ENCODE peak calls at places on chromosomes 13 and 19, in four cellular contexts. J is SK-N-SH, L is HepG2, Z is GM12878. A is an unnamed sample.

GRCh38 chr13:64551755-64552154 is 2678.4 kb downstream of the PCDH9 start:
- DNase-seq in J (no peak), Z (no peak), L (no peak), A (peak)

GRCh38 chr13:46341112-46341711 is 45.8 kb downstream of the RUBCNL start:
- DNase-seq in L (no peak), J (no peak), Z (peak), A (no peak)

GRCh38 chr19:53824134-53824611 is at the start of gene NLRP12:
- DNase-seq in J (no peak), L (no peak), Z (no peak), A (no peak)

GRCh38 chr19:10115392-10116084 is 4.0 kb downstream of the P2RY11 start:
- DNase-seq in Z (no peak), L (no peak), J (peak), A (no peak)

GRCh38 chr13:23322353-23323336 is 110.9 kb downstream of the SACS start:
- DNase-seq in L (no peak), J (no peak), Z (no peak), A (no peak)

GRCh38 chr13:21637296-21637695 is 33.3 kb upstream of the MICU2 start:
- DNase-seq in L (peak), Z (no peak), J (no peak), A (peak)

GRCh38 chr19:12596485-12596884 is 14.1 kb downstream of the ZNF490 start:
- DNase-seq in L (no peak), Z (no peak), J (no peak), A (no peak)

GRCh38 chr13:87538366-87539052 is 132.7 kb upstream of the SLITRK5 start:
- DNase-seq in L (no peak), J (no peak), Z (no peak), A (no peak)

GRCh38 chr19:6228523-6229215 is 51.1 kb downstream of the MLLT1 start:
- DNase-seq in J (no peak), L (no peak), Z (no peak), A (no peak)

GRCh38 chr13:40562975-40563349 is 103.5 kb downstream of the FOXO1 start:
- DNase-seq in L (no peak), J (no peak), Z (no peak), A (no peak)

GRCh38 chr13:71320452-71320851 is 546.6 kb downstream of the DACH1 start:
- DNase-seq in J (no peak), L (peak), Z (no peak), A (peak)

GRCh38 chr19:53917356-53917755 is 8.3 kb downstream of the CACNG7 start:
- DNase-seq in Z (no peak), L (no peak), J (no peak), A (no peak)

GRCh38 chr19:383040-383439 is 25.9 kb downstream of the C2CD4C start:
- DNase-seq in J (no peak), Z (no peak), L (no peak), A (no peak)

GRCh38 chr19:10420444-10421239 is at the start of gene PDE4A:
- DNase-seq in L (no peak), J (peak), Z (no peak), A (peak)

GRCh38 chr13:113023217-113023597 is 54.2 kb downstream of the MCF2L start:
- DNase-seq in Z (no peak), L (peak), J (no peak), A (no peak)

GRCh38 chr13:93814658-93815057 is 588.1 kb downstream of the GPC6 start:
- DNase-seq in Z (no peak), L (no peak), J (peak), A (no peak)

GRCh38 chr19:32870981-32871451 is 1.4 kb upstream of the SLC7A9 start:
- DNase-seq in L (peak), J (no peak), Z (no peak), A (no peak)

GRCh38 chr13:79631260-79631659 is 150.3 kb downstream of the NDFIP2 start:
- DNase-seq in L (no peak), Z (no peak), J (no peak), A (peak)

GRCh38 chr13:113775451-113776145 is 16.6 kb downstream of the TMEM255B start:
- DNase-seq in J (no peak), L (no peak), Z (no peak), A (no peak)

GRCh38 chr19:41575998-41576397 is at the start of gene CEACAM21:
- DNase-seq in L (no peak), Z (no peak), J (no peak), A (no peak)

GRCh38 chr13:112642061-112642460 is 47.8 kb upstream of the ATP11A start:
- DNase-seq in Z (no peak), J (no peak), L (no peak), A (no peak)

GRCh38 chr19:10305139-10305806 is 4.3 kb downstream of the ZGLP1 start:
- DNase-seq in J (no peak), L (no peak), Z (no peak), A (no peak)

GRCh38 chr19:14103310-14103709 is 12.8 kb upstream of the SAMD1 start:
- DNase-seq in J (no peak), Z (no peak), L (no peak), A (no peak)

GRCh38 chr13:35618565-35619083 is 142.1 kb upstream of the MAB21L1 start:
- DNase-seq in J (peak), L (no peak), Z (no peak), A (no peak)

GRCh38 chr13:31909889-31910551 is 121.6 kb upstream of the FRY start:
- DNase-seq in J (peak), L (peak), Z (peak), A (peak)

GRCh38 chr13:51222510-51223283 is 499 bp downstream of the FAM124A start:
- DNase-seq in L (no peak), J (no peak), Z (no peak), A (peak)

GRCh38 chr19:38093587-38093986 is 130.4 kb downstream of the DPF1 start:
- DNase-seq in Z (no peak), L (no peak), J (peak), A (no peak)

GRCh38 chr19:35345671-35346111 is 2.0 kb upstream of the FFAR1 start:
- DNase-seq in J (no peak), Z (no peak), L (no peak), A (no peak)

GRCh38 chr19:48043675-48044258 is at the start of gene CABP5:
- DNase-seq in Z (no peak), L (no peak), J (no peak), A (no peak)

GRCh38 chr13:80931118-80931517 is 590.2 kb upstream of the SPRY2 start:
- DNase-seq in L (no peak), J (no peak), Z (no peak), A (no peak)

GRCh38 chr13:48401480-48401879 is 11.4 kb downstream of the LPAR6 start:
- DNase-seq in J (no peak), L (no peak), Z (no peak), A (no peak)

GRCh38 chr13:97978661-97979450 is 25.4 kb downstream of the IPO5 start:
- DNase-seq in Z (no peak), J (no peak), L (no peak), A (no peak)

GRCh38 chr19:326851-327250 is 17.7 kb downstream of the MIER2 start:
- DNase-seq in Z (no peak), L (no peak), J (no peak), A (no peak)

GRCh38 chr19:49150106-49150943 is 4.9 kb downstream of the HRC start:
- DNase-seq in Z (no peak), J (peak), L (peak), A (peak)

GRCh38 chr19:11698231-11698630 is 40.5 kb downstream of the ZNF823 start:
- DNase-seq in Z (no peak), J (no peak), L (no peak), A (no peak)

GRCh38 chr13:76225815-76226489 is 589.8 kb downstream of the LMO7 start:
- DNase-seq in J (no peak), L (no peak), Z (no peak), A (no peak)

GRCh38 chr13:27489456-27489855 is 39.1 kb upstream of the MTIF3 start:
- DNase-seq in L (no peak), J (no peak), Z (no peak), A (no peak)

GRCh38 chr19:30316000-30316491 is 56.1 kb upstream of the ZNF536 start:
- DNase-seq in J (no peak), Z (no peak), L (no peak), A (no peak)
- TF ChIP-seq EP300 in J (no peak), Z (no peak), L (no peak), A (no peak)

DNA sequence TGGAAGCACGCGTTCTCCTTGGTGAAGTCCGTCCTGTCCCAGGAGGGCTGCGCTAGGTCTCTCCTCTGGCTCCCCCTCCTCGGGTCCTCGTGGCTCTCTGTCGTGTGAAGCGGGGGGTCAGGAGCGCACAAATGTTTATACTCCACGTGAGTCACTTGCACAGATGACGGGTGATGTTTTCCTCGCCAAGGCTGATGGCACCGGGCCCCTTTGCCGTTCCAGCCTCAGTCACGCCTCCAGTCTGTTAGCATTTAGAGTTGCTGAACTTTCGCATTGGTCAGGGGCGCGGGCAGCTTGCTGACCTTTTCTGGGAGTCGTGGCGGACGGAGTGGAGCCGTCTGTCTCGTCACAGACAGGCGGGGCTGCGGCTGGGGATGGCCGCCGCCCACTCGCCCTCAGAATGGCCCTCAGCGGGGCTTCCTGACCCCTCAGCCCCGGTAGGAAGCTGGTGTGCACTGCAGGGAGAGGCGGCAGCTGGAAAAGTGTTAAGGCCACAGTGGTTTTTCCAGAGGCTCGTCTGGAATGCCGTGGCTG is 13.7 kb downstream of the KLHL26 start:
- DNase-seq in L (no peak), J (no peak), Z (no peak), A (no peak)
- TF ChIP-seq PBX3 in L (no peak), J (no peak), Z (no peak), A (no peak)

GRCh38 chr19:4976412-4977298 is 7.7 kb downstream of the KDM4B start:
- DNase-seq in Z (no peak), J (peak), L (peak), A (peak)
- TF ChIP-seq EP300 in Z (no peak), J (no peak), L (no peak), A (no peak)

GRCh38 chr13:73902296-73902695 is 231.9 kb downstream of the KLF12 start:
- DNase-seq in Z (no peak), L (no peak), J (no peak), A (no peak)

GRCh38 chr13:73903561-73903960 is 230.6 kb downstream of the KLF12 start:
- DNase-seq in L (no peak), Z (no peak), J (no peak), A (no peak)

GRCh38 chr13:73900591-73900990 is 233.6 kb downstream of the KLF12 start:
- DNase-seq in L (no peak), J (no peak), Z (no peak), A (no peak)

GRCh38 chr13:73902847-73903246 is 231.4 kb downstream of the KLF12 start:
- DNase-seq in L (no peak), J (peak), Z (no peak), A (no peak)

GRCh38 chr13:73901324-73902068 is 232.7 kb downstream of the KLF12 start:
- DNase-seq in J (no peak), Z (no peak), L (no peak), A (no peak)
- TF ChIP-seq PBX3 in J (no peak), Z (no peak), L (no peak), A (no peak)

DNA sequence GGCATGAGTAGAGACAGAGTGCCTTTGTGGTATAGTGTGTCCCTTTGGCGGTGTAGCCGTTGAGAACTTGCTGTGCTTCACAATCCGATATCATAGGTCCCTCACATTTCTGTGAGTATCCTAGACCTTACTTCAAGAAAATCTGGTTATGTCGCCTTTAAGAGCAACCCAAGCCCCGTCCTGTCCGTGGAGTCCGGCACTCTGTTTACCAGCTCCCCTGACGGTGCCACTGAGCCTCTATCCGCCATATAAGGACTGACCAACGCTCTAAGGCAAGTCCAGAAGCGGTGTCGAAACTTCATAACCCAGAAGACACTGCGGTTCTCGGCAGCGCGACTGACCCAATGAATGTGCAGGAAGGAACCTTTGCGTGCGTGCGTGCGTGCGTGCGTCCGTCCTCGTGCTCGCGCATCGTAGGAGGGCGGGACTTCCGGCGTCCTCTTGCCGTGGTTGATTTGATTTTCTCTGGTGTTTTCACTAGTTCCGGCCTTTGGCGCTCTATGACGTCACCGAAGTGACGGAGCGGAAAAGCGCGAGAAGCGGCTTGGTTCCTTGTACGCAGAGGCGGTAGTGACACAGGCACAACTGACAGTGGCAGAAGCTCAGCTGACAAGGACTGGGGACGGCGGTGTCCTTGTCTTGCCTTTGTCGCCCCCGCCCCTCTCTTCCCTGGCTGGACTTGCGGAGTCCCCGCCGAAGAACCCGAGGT is at the start of the genes TRAPPC2B and ZNF547:
- DNase-seq in J (peak), L (peak), Z (peak), A (peak)
- TF ChIP-seq EP300 in J (no peak), L (no peak), Z (no peak), A (no peak)

GRCh38 chr19:19259741-19260140 is 13.4 kb downstream of the TM6SF2 start:
- DNase-seq in L (peak), Z (no peak), J (peak), A (peak)
- TF ChIP-seq PBX3 in L (no peak), Z (no peak), J (no peak), A (no peak)

GRCh38 chr19:45687599-45687998 is 4.2 kb downstream of the SNRPD2 start:
- DNase-seq in J (no peak), Z (no peak), L (no peak), A (no peak)

GRCh38 chr19:45692187-45693111 is at the start of gene QPCTL:
- DNase-seq in L (peak), Z (peak), J (peak), A (peak)

GRCh38 chr19:45693168-45693788 is 812 bp downstream of the QPCTL start:
- DNase-seq in J (peak), L (peak), Z (no peak), A (peak)

GRCh38 chr19:45691516-45692186 is at the start of gene SNRPD2:
- DNase-seq in Z (peak), L (peak), J (peak), A (peak)
- TF ChIP-seq EP300 in Z (peak), L (no peak), J (no peak), A (no peak)

A was measured in A549.